ENCODE peak calls at places on chromosomes 6 and 20, in four cellular contexts. R is activated CD8-positive, alpha-beta T cell treated with anti-CD3 and anti-CD28 coated beads for 36 hours; Y is NCI-H1436; M is heart right ventricle. F is an unnamed sample.

GRCh38 chr6:154395878-154396277 is 39.3 kb upstream of the IPCEF1 start:
- DNase-seq in Y (no peak), M (no peak), R (no peak), F (no peak)

GRCh38 chr6:84512396-84512795 is 252.0 kb downstream of the TBX18 start:
- DNase-seq in M (no peak), R (no peak), Y (no peak), F (no peak)

GRCh38 chr6:146901940-146902816 is 302.0 kb upstream of the STXBP5 start:
- DNase-seq in Y (no peak), R (no peak), M (no peak), F (no peak)

GRCh38 chr6:40477246-40478126 is 109.7 kb downstream of the LRFN2 start:
- DNase-seq in M (no peak), Y (peak), R (peak), F (no peak)

GRCh38 chr20:51431321-51431720 is 111.2 kb downstream of the NFATC2 start:
- DNase-seq in R (peak), Y (no peak), M (no peak), F (no peak)

GRCh38 chr6:2816158-2816557 is 25.5 kb downstream of the SERPINB1 start:
- DNase-seq in R (no peak), M (no peak), Y (no peak), F (no peak)

GRCh38 chr6:125213936-125214335 is 60.4 kb downstream of the TPD52L1 start:
- DNase-seq in R (no peak), M (no peak), Y (no peak), F (no peak)

GRCh38 chr6:32952817-32953739 is at the start of gene HLA-DMA:
- DNase-seq in Y (no peak), M (peak), R (peak), F (peak)

GRCh38 chr6:105274678-105275077 is 94.9 kb upstream of the POPDC3 start:
- DNase-seq in R (no peak), M (no peak), Y (no peak), F (no peak)

GRCh38 chr6:87444362-87444761 is 28.4 kb upstream of the SLC35A1 start:
- DNase-seq in M (no peak), R (no peak), Y (no peak), F (no peak)

GRCh38 chr20:63071541-63072181 is 64.9 kb upstream of the BHLHE23 start:
- DNase-seq in M (no peak), R (peak), Y (peak), F (peak)

GRCh38 chr20:60139663-60140446 is 181.6 kb downstream of the CDH26 start:
- DNase-seq in M (peak), Y (no peak), R (no peak), F (no peak)

GRCh38 chr6:35497571-35498406 is 910 bp upstream of the TEAD3 start:
- DNase-seq in Y (no peak), M (peak), R (peak), F (peak)